ENCODE peak calls at places on chromosomes 6 and 20, in six cellular contexts. A is ovary, M is lower lobe of right lung, D is heart left ventricle, X is HCT116, J is ascending aorta. Q is an unnamed sample.

GRCh38 chr20:37526839-37527637 is 638 bp downstream of the BLCAP start:
- DNase-seq in A (peak; percentile 45), M (no peak), D (peak; percentile 47), X (no peak), J (no peak), Q (peak; percentile 69)

GRCh38 chr6:109491207-109491938 is 8.4 kb upstream of the ZBTB24 start:
- DNase-seq in A (no peak), M (no peak), D (no peak), X (no peak), J (no peak), Q (no peak)

GRCh38 chr6:48983377-48983776 is 479.7 kb downstream of the MMUT start:
- DNase-seq in A (no peak), M (no peak), D (no peak), X (no peak), J (no peak), Q (no peak)

GRCh38 chr6:14713966-14714631 is 531.8 kb upstream of the JARID2 start:
- DNase-seq in A (no peak), M (no peak), D (no peak), X (no peak), J (no peak), Q (no peak)

GRCh38 chr20:36951977-36952738 is 650 bp upstream of the SAMHD1 start:
- DNase-seq in A (no peak), M (no peak), D (no peak), X (no peak), J (no peak), Q (no peak)

GRCh38 chr20:31815408-31816188 is 3.6 kb upstream of the MYLK2 start:
- DNase-seq in A (no peak), M (no peak), D (no peak), X (no peak), J (no peak), Q (no peak)

GRCh38 chr6:146913842-146914562 is 290.2 kb upstream of the STXBP5 start:
- DNase-seq in A (peak; percentile 73), M (peak; percentile 75), D (peak; percentile 54), X (peak; percentile 82), J (peak; percentile 31), Q (peak; percentile 82)

GRCh38 chr6:44133003-44133931 is 5.9 kb downstream of the TMEM63B start:
- DNase-seq in A (no peak), M (peak; percentile 77), D (peak; percentile 63), X (peak; percentile 15), J (no peak), Q (peak; percentile 81)

GRCh38 chr6:56102216-56102615 is 145.2 kb downstream of the COL21A1 start:
- DNase-seq in A (no peak), M (no peak), D (no peak), X (no peak), J (no peak), Q (no peak)

GRCh38 chr20:41951615-41952014 is 333.4 kb upstream of the CHD6 start:
- DNase-seq in A (no peak), M (no peak), D (no peak), X (no peak), J (no peak), Q (no peak)

GRCh38 chr20:41960166-41960565 is 342.0 kb upstream of the CHD6 start:
- DNase-seq in A (no peak), M (no peak), D (no peak), X (no peak), J (no peak), Q (no peak)

GRCh38 chr20:41958391-41958790 is 340.2 kb upstream of the CHD6 start:
- DNase-seq in A (no peak), M (no peak), D (no peak), X (no peak), J (no peak), Q (no peak)

DNA sequence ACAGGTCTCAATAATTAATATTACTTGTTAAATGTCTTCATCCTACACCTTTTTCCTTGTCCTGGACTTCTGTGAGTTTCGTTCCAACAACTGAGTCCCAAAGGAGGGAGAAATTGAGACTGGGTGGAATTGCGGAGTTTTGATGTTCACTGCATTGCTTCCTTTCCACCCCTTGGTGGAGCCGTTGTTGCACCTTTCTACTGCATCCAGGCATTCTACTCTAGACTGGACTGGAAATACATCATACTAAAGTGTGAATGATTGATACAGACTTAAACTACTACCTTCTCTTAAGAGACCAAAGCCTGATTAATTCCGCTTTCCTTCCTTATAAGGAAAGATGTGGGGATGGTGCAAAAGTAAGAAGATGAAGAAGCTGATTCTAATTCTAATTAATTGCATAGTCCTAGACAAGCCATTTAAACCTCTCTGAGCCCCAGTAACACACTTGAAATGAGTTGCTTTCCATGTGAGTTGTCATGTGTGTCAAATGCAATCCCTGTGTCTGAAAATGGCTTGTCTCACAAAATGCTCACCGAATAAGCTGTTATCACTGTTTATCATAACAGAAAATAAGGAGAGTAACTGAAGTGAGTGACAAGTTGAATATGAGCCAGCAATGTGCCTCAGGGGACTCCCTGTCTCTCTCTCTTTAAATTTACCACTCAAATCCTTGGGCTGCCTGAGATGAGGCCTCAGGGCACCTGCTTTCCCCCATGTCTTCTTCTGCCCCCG is 338.3 kb upstream of the CHD6 start:
- DNase-seq in A (no peak), M (no peak), D (no peak), X (no peak), J (no peak), Q (no peak)
- TF ChIP-seq CTCF in A (no peak), M (peak; percentile 36), D (peak; percentile 36), X (peak; percentile 58), J (no peak), Q (peak; percentile 45)

GRCh38 chr20:19996970-19997369 is 20.2 kb upstream of the NAA20 start:
- DNase-seq in A (no peak), M (no peak), D (no peak), X (no peak), J (no peak), Q (no peak)
- H3K4me1 ChIP-seq in A (peaks cover 7% of the 10 kb centered on the region), M (peaks cover 86% of the 10 kb centered on the region), D (peaks cover 64% of the 10 kb centered on the region), X (peaks cover 34% of the 10 kb centered on the region), J (peaks cover 19% of the 10 kb centered on the region), Q (peaks cover 49% of the 10 kb centered on the region)

DNA sequence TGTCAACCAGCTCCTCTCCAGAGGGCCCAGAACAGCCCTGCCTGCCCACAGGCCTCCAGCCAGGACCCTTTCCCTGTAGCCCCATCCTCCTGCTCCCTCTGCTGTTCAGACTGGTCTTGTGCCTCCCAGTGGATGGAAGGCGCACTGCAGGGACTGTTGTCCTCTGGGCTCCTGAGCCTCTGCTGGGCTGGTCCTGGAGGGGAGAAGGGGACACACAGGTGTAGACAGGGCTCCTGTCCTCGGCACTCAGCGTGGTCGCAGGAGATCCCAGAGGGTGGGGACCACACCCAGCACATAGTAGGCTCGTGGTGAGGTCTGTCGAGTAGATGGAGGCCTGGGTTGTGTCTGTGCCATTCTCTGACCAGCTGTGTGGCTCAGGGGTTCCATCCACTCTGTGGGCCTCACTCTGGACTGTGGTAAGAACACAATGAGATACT is 11.5 kb downstream of the ITPR3 start:
- DNase-seq in A (peak; percentile 62), M (peak; percentile 69), D (no peak), X (peak; percentile 37), J (no peak), Q (no peak)
- H3K27ac ChIP-seq in A (no peak overlapping the region), M (peak overlapping the region; percentile 71), D (no peak overlapping the region), X (peak overlapping the region; percentile 27), J (peak overlapping the region; percentile 27), Q (peak overlapping the region; percentile 68)

DNA sequence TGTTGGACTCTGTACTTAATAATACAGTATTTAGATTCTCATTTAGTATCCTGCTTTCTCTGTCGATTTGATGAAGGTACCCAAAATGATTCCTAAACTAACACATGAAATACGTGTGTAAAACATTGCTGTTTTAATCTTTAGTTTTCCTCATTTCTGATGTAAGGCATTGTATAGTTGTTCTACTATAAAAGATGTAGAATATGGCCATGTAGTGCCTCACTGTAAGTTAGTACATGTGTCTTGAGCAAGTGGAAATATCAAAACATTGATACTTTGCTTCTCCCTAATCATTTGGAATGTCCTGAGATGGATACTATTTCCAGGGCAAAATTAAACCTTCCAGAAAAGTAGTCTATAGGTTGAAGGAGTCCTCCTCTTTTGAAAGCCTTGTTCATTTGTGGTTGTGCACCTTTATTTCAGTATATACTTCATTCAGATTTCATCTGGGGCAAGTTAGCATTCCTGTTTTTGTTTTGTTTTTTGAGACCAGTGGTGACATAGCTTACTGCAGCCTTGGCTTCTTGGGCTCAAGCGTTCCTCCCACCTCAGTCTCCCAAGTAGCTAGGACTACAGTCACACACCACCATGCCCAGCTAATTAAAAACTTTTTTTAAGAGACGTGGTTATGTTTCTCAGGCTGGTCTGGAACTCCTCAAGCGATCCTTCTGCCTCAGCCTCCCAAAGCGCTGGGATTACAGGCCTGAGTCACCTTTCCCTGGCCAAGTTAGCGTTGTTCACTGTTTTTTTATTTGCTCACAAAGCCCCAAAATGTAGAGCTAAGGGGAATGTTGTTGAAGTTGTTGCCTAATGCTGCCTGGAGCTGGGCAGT is 11.6 kb downstream of the SRSF3 start:
- DNase-seq in A (no peak), M (no peak), D (no peak), X (no peak), J (no peak), Q (no peak)
- TF ChIP-seq CTCF in A (no peak), M (no peak), D (no peak), X (peak; percentile 27), J (no peak), Q (no peak)

GRCh38 chr6:118680452-118681095 is 29.2 kb upstream of the CEP85L start:
- DNase-seq in A (no peak), M (no peak), D (no peak), X (no peak), J (no peak), Q (no peak)

GRCh38 chr6:118683881-118684872 is 32.8 kb upstream of the CEP85L start:
- DNase-seq in A (no peak), M (no peak), D (no peak), X (no peak), J (no peak), Q (no peak)

DNA sequence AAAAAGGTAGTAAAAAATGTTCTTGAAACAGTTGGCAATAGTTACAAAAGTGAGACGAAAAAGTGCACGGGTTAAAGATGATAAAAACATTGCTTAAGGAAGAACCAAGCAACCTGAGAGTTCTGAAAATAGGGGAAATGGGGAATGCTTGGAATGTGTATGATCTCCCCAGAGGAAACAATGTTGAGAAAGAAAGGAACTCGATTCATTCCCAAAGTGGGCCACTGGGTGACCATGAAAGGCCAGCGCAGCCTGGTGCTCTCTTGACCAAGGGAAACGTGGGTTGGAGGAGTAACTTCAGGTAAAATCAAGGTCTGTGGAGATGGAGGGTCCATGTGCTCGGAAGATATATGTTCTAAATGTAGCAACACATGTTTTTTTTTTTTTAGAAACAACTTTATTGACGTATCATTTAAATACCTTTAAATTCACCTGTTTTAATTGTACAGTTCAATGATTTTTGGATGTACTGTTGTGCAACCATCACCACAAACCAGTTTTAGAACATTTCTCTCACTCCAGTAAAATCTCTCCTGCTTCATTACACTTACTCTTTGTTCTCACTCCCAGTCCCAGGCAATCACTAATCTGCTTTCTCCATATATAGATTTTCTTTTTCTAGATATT is 34.5 kb upstream of the CEP85L start:
- DNase-seq in A (no peak), M (no peak), D (no peak), X (no peak), J (no peak), Q (no peak)
- H3K4me1 ChIP-seq in A (no peaks in the 10 kb centered on the region), M (peaks cover 5% of the 10 kb centered on the region), D (no peaks in the 10 kb centered on the region), X (no peaks in the 10 kb centered on the region), J (no peaks in the 10 kb centered on the region), Q (no peaks in the 10 kb centered on the region)